ENCODE peak calls at places on chromosomes 13 and 19, in nine cellular contexts. B is MV-4-11, I is pulmonary artery endothelial cell, K is K562, F is T follicular helper cell, L is lower lobe of right lung, N is transverse colon, Y is nephron progenitor cell, P is NCI-H510A treated with DMSO at 0.1 percent for 48 hours. V is an unnamed sample.

GRCh38 chr19:33906578-33907335 is 110.1 kb downstream of the KCTD15 start:
- DNase-seq in I (no peak), Y (peak), B (no peak), P (no peak), L (peak), N (no peak), K (no peak), F (no peak), V (peak)

GRCh38 chr19:47133021-47133471 is 2.4 kb downstream of the SAE1 start:
- DNase-seq in N (no peak), K (no peak), L (no peak), B (no peak), P (peak), I (no peak), Y (no peak), F (no peak), V (peak)

GRCh38 chr19:6222884-6223283 is 56.9 kb downstream of the MLLT1 start:
- DNase-seq in P (no peak), L (peak), B (no peak), I (no peak), N (no peak), F (no peak), Y (no peak), K (no peak), V (no peak)

GRCh38 chr19:23071087-23071511 is 45.7 kb upstream of the ZNF730 start:
- DNase-seq in K (no peak), Y (no peak), P (peak), L (no peak), B (no peak), I (no peak), N (no peak), F (no peak), V (no peak)

GRCh38 chr19:43743059-43743458 is 11.7 kb downstream of the SMG9 start:
- DNase-seq in F (no peak), P (no peak), K (no peak), Y (no peak), I (no peak), L (no peak), B (no peak), N (no peak), V (no peak)

GRCh38 chr19:7535993-7536685 is 622 bp downstream of the PNPLA6 start:
- DNase-seq in N (no peak), K (peak), I (no peak), P (no peak), Y (no peak), B (no peak), L (peak), F (no peak), V (no peak)

GRCh38 chr19:15532779-15533521 is 24.6 kb downstream of the CYP4F22 start:
- DNase-seq in F (no peak), N (no peak), P (no peak), L (no peak), I (no peak), K (no peak), Y (no peak), B (peak), V (no peak)

GRCh38 chr13:80604094-80604493 is 263.2 kb upstream of the SPRY2 start:
- DNase-seq in I (no peak), N (no peak), F (no peak), L (no peak), K (no peak), B (no peak), P (no peak), Y (no peak), V (no peak)

GRCh38 chr19:54325194-54325621 is 12.2 kb upstream of the LILRA5 start:
- DNase-seq in B (peak), Y (peak), F (peak), K (peak), P (peak), I (no peak), N (no peak), L (no peak), V (peak)

GRCh38 chr13:43227721-43228120 is 204.3 kb downstream of the DNAJC15 start:
- DNase-seq in F (no peak), K (no peak), N (no peak), Y (no peak), P (no peak), L (no peak), I (no peak), B (no peak), V (no peak)

GRCh38 chr19:39474139-39474620 is 6.5 kb upstream of the TIMM50 start:
- DNase-seq in F (peak), B (no peak), Y (peak), L (peak), P (peak), N (peak), I (no peak), K (peak), V (peak)

GRCh38 chr19:46471116-46471733 is at the start of gene PNMA8A:
- DNase-seq in K (peak), P (peak), I (no peak), L (peak), N (peak), F (no peak), B (no peak), Y (peak), V (peak)

GRCh38 chr13:27925220-27925991 is 5.6 kb downstream of the PDX1 start:
- DNase-seq in L (no peak), N (no peak), P (no peak), I (no peak), F (no peak), K (no peak), B (no peak), Y (no peak), V (no peak)

GRCh38 chr13:102597029-102598015 is 536 bp downstream of the TPP2 start:
- DNase-seq in B (peak), F (no peak), K (peak), I (no peak), Y (peak), P (peak), L (peak), N (peak), V (no peak)

GRCh38 chr19:6236310-6237291 is 43.2 kb downstream of the MLLT1 start:
- DNase-seq in B (no peak), F (no peak), P (no peak), N (peak), K (no peak), I (no peak), Y (no peak), L (peak), V (peak)

GRCh38 chr19:8811315-8812172 is 20.6 kb downstream of the ZNF558 start:
- DNase-seq in B (no peak), L (no peak), K (no peak), F (no peak), N (no peak), I (no peak), Y (no peak), P (no peak), V (no peak)

GRCh38 chr19:10568444-10568825 is 344 bp downstream of the CDKN2D start:
- DNase-seq in L (peak), Y (no peak), N (peak), P (no peak), B (no peak), F (peak), K (no peak), I (no peak), V (peak)

GRCh38 chr19:3175761-3176714 is 2.5 kb upstream of the S1PR4 start:
- DNase-seq in N (peak), F (peak), P (no peak), B (no peak), I (no peak), K (no peak), Y (no peak), L (peak), V (peak)

GRCh38 chr19:50362656-50363424 is 2.6 kb downstream of the NAPSA start:
- DNase-seq in K (peak), L (peak), N (no peak), B (no peak), Y (no peak), F (no peak), P (no peak), I (no peak), V (peak)

GRCh38 chr13:38563739-38564138 is 123.1 kb upstream of the FREM2 start:
- DNase-seq in P (no peak), K (no peak), F (no peak), N (no peak), B (no peak), I (no peak), L (no peak), Y (no peak), V (no peak)

GRCh38 chr13:96540656-96541055 is 450.7 kb downstream of the HS6ST3 start:
- DNase-seq in B (no peak), N (no peak), K (no peak), Y (no peak), P (no peak), I (no peak), F (no peak), L (no peak), V (no peak)

GRCh38 chr13:40318366-40318765 is 348.1 kb downstream of the FOXO1 start:
- DNase-seq in N (peak), I (no peak), Y (no peak), B (no peak), L (no peak), P (no peak), K (no peak), F (no peak), V (no peak)

GRCh38 chr13:36352350-36352749 is 6.2 kb upstream of the SPART start:
- DNase-seq in B (no peak), Y (no peak), K (no peak), P (no peak), F (no peak), L (no peak), I (no peak), N (no peak), V (no peak)

GRCh38 chr13:35649162-35649561 is 172.7 kb upstream of the MAB21L1 start:
- DNase-seq in N (no peak), F (no peak), L (no peak), B (no peak), K (no peak), I (no peak), P (no peak), Y (no peak), V (no peak)

GRCh38 chr19:17751103-17751911 is at the start of gene FCHO1:
- DNase-seq in P (no peak), K (peak), Y (no peak), N (peak), I (no peak), B (peak), F (peak), L (peak), V (peak)

GRCh38 chr13:39321578-39321977 is 281.4 kb downstream of the LHFPL6 start:
- DNase-seq in P (no peak), Y (no peak), F (no peak), K (no peak), L (no peak), B (peak), N (no peak), I (no peak), V (no peak)

GRCh38 chr19:8196271-8196908 is 12.8 kb upstream of the CERS4 start:
- DNase-seq in P (no peak), B (peak), I (no peak), F (no peak), N (no peak), K (no peak), Y (no peak), L (no peak), V (no peak)

GRCh38 chr19:44072543-44073401 is 813 bp downstream of the ZNF284 start:
- DNase-seq in L (no peak), Y (no peak), B (no peak), F (no peak), P (no peak), N (no peak), I (no peak), K (no peak), V (no peak)

GRCh38 chr13:72208112-72208645 is 341.2 kb upstream of the DACH1 start:
- DNase-seq in L (no peak), K (no peak), P (no peak), N (no peak), F (no peak), B (no peak), I (no peak), Y (no peak), V (no peak)

GRCh38 chr13:108895220-108895704 is 265.9 kb downstream of the MYO16 start:
- DNase-seq in N (no peak), B (no peak), Y (no peak), L (no peak), K (no peak), F (no peak), I (no peak), P (peak), V (no peak)

GRCh38 chr13:90766503-90766902 is 581.0 kb upstream of the MIR17HG start:
- DNase-seq in N (no peak), K (no peak), P (no peak), B (no peak), Y (no peak), L (no peak), I (no peak), F (no peak), V (no peak)

GRCh38 chr19:22144394-22144793 is 52.4 kb downstream of the ZNF676 start:
- DNase-seq in F (no peak), K (peak), B (no peak), I (no peak), Y (peak), N (no peak), L (no peak), P (no peak), V (no peak)

GRCh38 chr13:43230989-43231388 is 207.6 kb downstream of the DNAJC15 start:
- DNase-seq in Y (no peak), P (no peak), N (no peak), I (no peak), B (no peak), F (no peak), L (no peak), K (no peak), V (no peak)

GRCh38 chr19:54727562-54727961 is 3.3 kb downstream of the KIR3DL3 start:
- DNase-seq in Y (no peak), N (no peak), F (no peak), B (no peak), K (no peak), L (no peak), I (no peak), P (no peak), V (no peak)

GRCh38 chr19:3381701-3382372 is 15.5 kb downstream of the NFIC start:
- DNase-seq in I (no peak), Y (no peak), B (no peak), F (no peak), L (no peak), N (no peak), P (no peak), K (no peak), V (no peak)

GRCh38 chr13:72643339-72643989 is 84.0 kb downstream of the MZT1 start:
- DNase-seq in L (peak), K (peak), N (peak), P (no peak), I (peak), F (peak), B (peak), Y (peak), V (no peak)

V was measured in upper lobe of right lung.